ENCODE peak calls at places on chromosomes 16 and 17, in four cellular contexts. H is HCT116, O is left ventricle myocardium inferior, L is ovary. C is an unnamed sample. For H3K4me1, the result is how much of the 10 kb centered on the place peaks cover.

GRCh38 chr16:66983033-66983432 is 5.4 kb upstream of the CES4A start:
- DNase-seq in H (no peak), O (no peak), L (no peak), C (no peak)

GRCh38 chr16:79943738-79944137 is 343.2 kb upstream of the MAF start:
- DNase-seq in H (no peak), O (no peak), L (no peak), C (no peak)

GRCh38 chr17:29240477-29240876 is 6.2 kb upstream of the CRYBA1 start:
- DNase-seq in H (no peak), O (no peak), L (no peak), C (no peak)

GRCh38 chr17:19812407-19812806 is 55.3 kb downstream of the ULK2 start:
- DNase-seq in H (no peak), O (no peak), L (no peak), C (no peak)

GRCh38 chr16:7057458-7057857 is 275.2 kb upstream of the RBFOX1 start:
- DNase-seq in H (no peak), O (no peak), L (no peak), C (no peak)

GRCh38 chr16:81626181-81626674 is 152.9 kb upstream of the PLCG2 start:
- DNase-seq in H (no peak), O (no peak), L (no peak), C (peak)

GRCh38 chr17:68344701-68345136 is 53.4 kb downstream of the ARSG start:
- DNase-seq in H (no peak), O (no peak), L (no peak), C (no peak)

GRCh38 chr17:70881093-70881492 is 711.8 kb downstream of the KCNJ2 start:
- DNase-seq in H (no peak), O (no peak), L (no peak), C (no peak)

GRCh38 chr17:77568540-77568939 is 390.0 kb upstream of the TNRC6C start:
- DNase-seq in H (no peak), O (no peak), L (no peak), C (no peak)

GRCh38 chr16:27498916-27499658 is 50.6 kb downstream of the GTF3C1 start:
- DNase-seq in H (no peak), O (no peak), L (no peak), C (no peak)

GRCh38 chr16:47504599-47504998 is 43.5 kb downstream of the PHKB start:
- DNase-seq in H (no peak), O (no peak), L (no peak), C (no peak)

GRCh38 chr17:64063766-64064224 is 43.4 kb upstream of the ICAM2 start:
- DNase-seq in H (no peak), O (peak), L (no peak), C (no peak)

GRCh38 chr16:67198238-67198734 is 645 bp upstream of the ELMO3 start:
- DNase-seq in H (peak), O (no peak), L (no peak), C (peak)

GRCh38 chr17:4949321-4950074 is 1.2 kb upstream of the PFN1 start:
- DNase-seq in H (peak), O (peak), L (peak), C (no peak)

GRCh38 chr17:17077101-17077500 is 34.8 kb downstream of the MPRIP start:
- DNase-seq in H (no peak), O (no peak), L (no peak), C (no peak)

GRCh38 chr17:50218771-50219315 is 17.4 kb upstream of the COL1A1 start:
- DNase-seq in H (peak), O (no peak), L (peak), C (no peak)

GRCh38 chr16:82741073-82741615 is 114.4 kb downstream of the CDH13 start:
- DNase-seq in H (no peak), O (no peak), L (no peak), C (no peak)

GRCh38 chr16:82185012-82185411 is 15.0 kb upstream of the MPHOSPH6 start:
- DNase-seq in H (no peak), O (no peak), L (no peak), C (no peak)

GRCh38 chr16:35391328-35391727 is 1931.9 kb downstream of the TP53TG3F start:
- DNase-seq in H (peak), O (peak), L (no peak), C (peak)

GRCh38 chr16:88923450-88923849 is 53.6 kb downstream of the CBFA2T3 start:
- DNase-seq in H (no peak), O (no peak), L (no peak), C (no peak)

GRCh38 chr16:88922114-88922825 is 54.7 kb downstream of the CBFA2T3 start:
- DNase-seq in H (no peak), O (peak), L (no peak), C (no peak)

GRCh38 chr16:88921603-88921995 is 55.1 kb upstream of the PABPN1L start:
- DNase-seq in H (no peak), O (no peak), L (no peak), C (no peak)

GRCh38 chr16:88922826-88923410 is 54.1 kb downstream of the CBFA2T3 start:
- DNase-seq in H (no peak), O (no peak), L (no peak), C (no peak)

DNA sequence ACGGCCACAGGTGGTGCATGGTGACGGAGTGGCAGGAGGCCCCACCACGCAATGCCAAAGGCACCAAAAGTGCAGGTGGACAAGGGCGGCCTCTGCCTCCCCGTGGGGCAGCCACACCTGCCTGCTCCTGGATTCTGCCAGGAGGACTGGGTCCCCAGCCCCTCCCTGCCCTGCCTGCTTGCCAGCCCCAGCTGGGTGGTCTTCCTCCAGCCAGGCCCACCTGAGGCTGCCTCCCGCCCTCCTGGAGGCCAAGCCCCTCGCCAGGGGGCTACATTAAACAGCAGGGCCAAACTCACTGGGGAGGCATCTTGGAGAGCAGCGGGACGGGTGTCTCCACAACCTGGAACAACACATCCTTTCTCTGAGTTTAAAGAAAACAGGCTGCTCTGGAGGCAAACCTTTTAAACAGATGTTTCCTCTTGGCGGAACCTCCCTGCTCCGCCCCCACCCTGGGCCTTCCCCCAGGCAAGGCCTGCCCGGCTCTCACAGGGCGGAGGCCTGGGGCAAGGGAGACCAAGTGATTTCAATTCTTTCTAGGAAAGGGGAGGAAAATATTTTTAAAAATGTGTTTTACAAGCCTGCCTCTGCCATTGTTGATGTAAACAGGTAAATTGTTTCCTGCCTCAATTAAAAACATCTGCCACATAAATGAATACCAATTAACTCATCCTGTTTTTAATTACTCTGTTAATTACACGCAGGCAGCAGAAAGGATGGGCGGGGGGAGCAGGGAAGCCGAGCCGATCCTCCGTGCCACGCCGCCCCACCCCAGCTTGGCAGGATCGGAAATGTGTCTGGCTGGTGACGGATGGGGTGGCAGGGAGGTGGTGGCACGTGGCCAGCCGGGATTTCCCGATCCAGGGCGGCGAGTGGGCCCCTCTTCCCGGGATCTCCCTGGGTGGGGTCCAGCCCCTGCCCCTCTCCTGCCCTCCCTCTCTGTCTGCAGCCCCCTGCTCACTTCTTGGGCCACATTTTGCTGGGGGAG is 54.5 kb upstream of the PABPN1L start:
- DNase-seq in H (no peak), O (peak), L (no peak), C (no peak)
- H3K4me1 ChIP-seq in H (half or more), O (half or more), L (under half), C (under half)

GRCh38 chr17:72476134-72476533 is 355.3 kb downstream of the SOX9 start:
- DNase-seq in H (no peak), O (no peak), L (no peak), C (no peak)
- H3K4me3 ChIP-seq in H (no peak), O (no peak), L (no peak), C (no peak)

GRCh38 chr16:85420501-85421337 is 192.4 kb upstream of the GSE1 start:
- DNase-seq in H (peak), O (peak), L (peak), C (no peak)
- H3K4me1 ChIP-seq in H (under half), O (under half), L (under half), C (under half)

DNA sequence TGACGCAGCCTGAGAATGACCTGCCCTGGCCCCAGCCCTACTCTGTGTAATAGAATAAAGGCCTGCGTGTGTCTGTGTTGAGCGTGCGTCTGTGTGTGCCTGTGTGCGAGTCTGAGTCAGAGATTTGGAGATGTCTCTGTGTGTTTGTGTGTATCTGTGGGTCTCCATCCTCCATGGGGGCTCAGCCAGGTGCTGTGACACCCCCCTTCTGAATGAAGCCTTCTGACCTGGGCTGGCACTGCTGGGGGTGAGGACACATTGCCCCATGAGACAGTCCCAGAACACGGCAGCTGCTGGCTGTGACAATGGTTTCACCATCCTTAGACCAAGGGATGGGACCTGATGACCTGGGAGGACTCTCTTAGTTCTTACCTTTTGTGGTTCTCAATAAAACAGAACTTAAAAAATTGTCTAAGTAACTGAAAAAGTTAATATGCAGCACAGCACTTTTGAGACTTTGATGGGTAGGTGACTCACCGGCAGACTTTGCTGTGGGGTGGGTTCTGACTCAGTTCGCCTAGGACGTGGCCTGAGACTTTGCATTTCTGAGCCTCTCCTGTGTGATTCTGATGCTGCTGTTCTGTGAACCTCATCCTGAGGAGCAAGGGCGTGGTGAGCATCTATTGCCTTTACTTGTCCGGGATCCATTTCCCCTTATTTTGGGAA is 5.7 kb downstream of the LAT start:
- DNase-seq in H (no peak), O (no peak), L (no peak), C (no peak)
- H3K4me3 ChIP-seq in H (no peak), O (no peak), L (no peak), C (no peak)

DNA sequence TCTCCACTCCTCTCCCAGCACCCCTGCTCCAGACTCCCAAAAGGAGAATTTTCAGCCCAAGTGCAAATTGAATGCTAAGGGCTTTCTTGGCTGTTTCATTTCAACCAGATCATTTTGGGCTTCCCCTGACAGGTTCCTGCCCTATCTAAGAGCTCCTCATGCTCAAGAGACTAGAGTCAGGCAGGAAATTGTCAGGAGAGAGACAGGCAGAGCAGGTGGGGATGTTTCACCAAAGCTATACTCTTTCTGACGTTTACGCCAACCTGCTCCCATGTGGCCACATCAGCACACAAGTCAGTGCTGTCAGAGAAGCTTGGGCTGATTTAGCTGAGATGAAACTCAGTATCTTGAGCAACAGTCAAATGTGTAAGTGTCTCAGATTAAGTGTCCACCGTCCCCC is 31.4 kb downstream of the HIC1 start:
- DNase-seq in H (no peak), O (no peak), L (no peak), C (no peak)
- H3K4me1 ChIP-seq in H (under half), O (half or more), L (under half), C (under half)

GRCh38 chr17:66762276-66762675 is 72.6 kb upstream of the CACNG5 start:
- DNase-seq in H (no peak), O (no peak), L (no peak), C (no peak)
- H3K4me3 ChIP-seq in H (no peak), O (no peak), L (no peak), C (no peak)